ENCODE peak calls at places on chromosomes 2 and 18, in four cellular contexts. I is frontal cortex, D is mesendoderm, S is ureter. Y is an unnamed sample.

GRCh38 chr2:16070648-16070971 is 130.3 kb downstream of the MYCN start:
- DNase-seq in I (no peak), D (no peak), S (no peak), Y (no peak)

GRCh38 chr2:135913726-135914365 is 37.6 kb upstream of the MCM6 start:
- DNase-seq in I (no peak), D (peak; percentile 44), S (no peak), Y (peak; percentile 51)

GRCh38 chr18:9482790-9483189 is 7.5 kb downstream of the RALBP1 start:
- DNase-seq in I (no peak), D (no peak), S (no peak), Y (no peak)

GRCh38 chr2:137992039-137992646 is 27.9 kb downstream of the HNMT start:
- DNase-seq in I (no peak), D (peak; percentile 18), S (no peak), Y (peak; percentile 17)

GRCh38 chr2:152363933-152364332 is 29.0 kb downstream of the FMNL2 start:
- DNase-seq in I (no peak), D (no peak), S (no peak), Y (no peak)

GRCh38 chr2:71600572-71600971 is 147.2 kb downstream of the DYSF start:
- DNase-seq in I (no peak), D (no peak), S (no peak), Y (no peak)

GRCh38 chr2:180614776-180615175 is 365.6 kb upstream of the UBE2E3 start:
- DNase-seq in I (no peak), D (no peak), S (no peak), Y (no peak)

GRCh38 chr2:20617081-20617575 is 33.8 kb downstream of the HS1BP3 start:
- DNase-seq in I (no peak), D (peak; percentile 81), S (peak; percentile 75), Y (peak; percentile 60)

GRCh38 chr18:58891753-58892152 is 27.1 kb downstream of the ZNF532 start:
- DNase-seq in I (no peak), D (no peak), S (no peak), Y (no peak)

GRCh38 chr2:39476524-39476923 is 39.4 kb upstream of the MAP4K3 start:
- DNase-seq in I (no peak), D (no peak), S (no peak), Y (no peak)

GRCh38 chr2:39107724-39108273 is 13.1 kb downstream of the SOS1 start:
- DNase-seq in I (no peak), D (peak; percentile 28), S (no peak), Y (no peak)

GRCh38 chr2:24870440-24870839 is 49.6 kb downstream of the ADCY3 start:
- DNase-seq in I (no peak), D (no peak), S (no peak), Y (no peak)

GRCh38 chr2:94725543-94725942 is 145.7 kb upstream of the TEKT4 start:
- DNase-seq in I (no peak), D (no peak), S (no peak), Y (no peak)

GRCh38 chr2:237022533-237022932 is 63.2 kb upstream of the COPS8 start:
- DNase-seq in I (no peak), D (no peak), S (no peak), Y (no peak)

GRCh38 chr2:158179660-158180059 is 78.0 kb downstream of the UPP2 start:
- DNase-seq in I (no peak), D (no peak), S (no peak), Y (no peak)

GRCh38 chr2:85975581-85975980 is 86.8 kb upstream of the ST3GAL5 start:
- DNase-seq in I (no peak), D (no peak), S (peak; percentile 28), Y (no peak)

GRCh38 chr2:111665551-111666116 is 218.4 kb downstream of the ANAPC1 start:
- DNase-seq in I (no peak), D (no peak), S (peak; percentile 24), Y (no peak)

GRCh38 chr2:233832414-233832813 is 21.9 kb downstream of the HJURP start:
- DNase-seq in I (no peak), D (no peak), S (no peak), Y (no peak)

GRCh38 chr2:134621939-134622705 is 96.7 kb downstream of the TMEM163 start:
- DNase-seq in I (no peak), D (no peak), S (no peak), Y (no peak)

GRCh38 chr2:119741001-119741400 is 18.7 kb upstream of the PTPN4 start:
- DNase-seq in I (no peak), D (no peak), S (no peak), Y (no peak)

GRCh38 chr2:24871852-24872323 is 48.1 kb downstream of the ADCY3 start:
- DNase-seq in I (no peak), D (peak; percentile 24), S (no peak), Y (no peak)

GRCh38 chr2:105754011-105754410 is 9.3 kb downstream of the NCK2 start:
- DNase-seq in I (no peak), D (no peak), S (no peak), Y (no peak)

GRCh38 chr2:223008162-223008561 is 43.8 kb upstream of the KCNE4 start:
- DNase-seq in I (no peak), D (no peak), S (no peak), Y (no peak)

GRCh38 chr2:9097239-9097638 is 93.8 kb upstream of the MBOAT2 start:
- DNase-seq in I (no peak), D (peak; percentile 53), S (no peak), Y (no peak)

GRCh38 chr2:235171511-235172130 is 219.8 kb downstream of the SH3BP4 start:
- DNase-seq in I (no peak), D (peak; percentile 45), S (no peak), Y (no peak)

GRCh38 chr2:53631313-53632125 is 136.1 kb upstream of the CHAC2 start:
- DNase-seq in I (no peak), D (no peak), S (no peak), Y (no peak)

GRCh38 chr2:9379372-9379725 is 44.0 kb downstream of the ITGB1BP1 start:
- DNase-seq in I (no peak), D (no peak), S (no peak), Y (no peak)

GRCh38 chr18:9766076-9766481 is 58.0 kb downstream of the RAB31 start:
- DNase-seq in I (no peak), D (no peak), S (no peak), Y (no peak)

GRCh38 chr2:162688403-162688802 is 150.2 kb downstream of the KCNH7 start:
- DNase-seq in I (no peak), D (no peak), S (no peak), Y (no peak)

GRCh38 chr18:58858591-58859468 is 5.8 kb upstream of the ZNF532 start:
- DNase-seq in I (no peak), D (no peak), S (peak; percentile 75), Y (no peak)

GRCh38 chr2:75560022-75560767 is 544 bp downstream of the EVA1A start:
- DNase-seq in I (no peak), D (peak; percentile 71), S (no peak), Y (peak; percentile 60)

GRCh38 chr2:138974651-138975050 is 194.5 kb upstream of the NXPH2 start:
- DNase-seq in I (no peak), D (no peak), S (no peak), Y (no peak)